ENCODE peak calls at places on chromosomes 4 and X, in nine cellular contexts. One of them, this sample, is unnamed.
A peak's percentile ranks its signal among the peaks of the same experiment; 100 is the strongest.

GRCh38 chrX:23478561-23478960 is 143.9 kb downstream of the PTCHD1 start:
- DNase-seq in fibroblast of the conjunctiva: no peak
- DNase-seq in nephron progenitor cell: no peak
- DNase-seq in colonic mucosa: no peak
- DNase-seq in A172: no peak
- DNase-seq in CD4-positive, alpha-beta T cell: no peak
- DNase-seq in coronary artery: no peak
- DNase-seq in pons: no peak
- DNase-seq in Right ventricle myocardium superior: no peak
- DNase-seq in this sample: no peak

GRCh38 chrX:51747671-51748070 is 4.4 kb downstream of the GSPT2 start:
- DNase-seq in fibroblast of the conjunctiva: no peak
- DNase-seq in nephron progenitor cell: no peak
- DNase-seq in colonic mucosa: no peak
- DNase-seq in A172: no peak
- DNase-seq in CD4-positive, alpha-beta T cell: no peak
- DNase-seq in coronary artery: no peak
- DNase-seq in pons: no peak
- DNase-seq in Right ventricle myocardium superior: no peak
- DNase-seq in this sample: no peak

GRCh38 chr4:121721700-121722099 is 24.9 kb upstream of the ANXA5 start:
- DNase-seq in fibroblast of the conjunctiva: no peak
- DNase-seq in nephron progenitor cell: no peak
- DNase-seq in colonic mucosa: no peak
- DNase-seq in A172: no peak
- DNase-seq in CD4-positive, alpha-beta T cell: no peak
- DNase-seq in coronary artery: no peak
- DNase-seq in pons: no peak
- DNase-seq in Right ventricle myocardium superior: no peak
- DNase-seq in this sample: no peak

GRCh38 chr4:116400480-116400879 is 684.9 kb downstream of the TRAM1L1 start:
- DNase-seq in fibroblast of the conjunctiva: peak; percentile 1
- DNase-seq in nephron progenitor cell: no peak
- DNase-seq in colonic mucosa: no peak
- DNase-seq in A172: peak; percentile 36
- DNase-seq in CD4-positive, alpha-beta T cell: no peak
- DNase-seq in coronary artery: no peak
- DNase-seq in pons: no peak
- DNase-seq in Right ventricle myocardium superior: no peak
- DNase-seq in this sample: no peak

GRCh38 chr4:23881674-23882337 is 8.0 kb downstream of the PPARGC1A start:
- DNase-seq in fibroblast of the conjunctiva: no peak
- DNase-seq in nephron progenitor cell: no peak
- DNase-seq in colonic mucosa: no peak
- DNase-seq in A172: no peak
- DNase-seq in CD4-positive, alpha-beta T cell: no peak
- DNase-seq in coronary artery: no peak
- DNase-seq in pons: no peak
- DNase-seq in Right ventricle myocardium superior: no peak
- DNase-seq in this sample: no peak

GRCh38 chr4:106985830-106986229 is 50.3 kb downstream of the DKK2 start:
- DNase-seq in fibroblast of the conjunctiva: no peak
- DNase-seq in nephron progenitor cell: no peak
- DNase-seq in colonic mucosa: no peak
- DNase-seq in A172: peak; percentile 18
- DNase-seq in CD4-positive, alpha-beta T cell: no peak
- DNase-seq in coronary artery: no peak
- DNase-seq in pons: no peak
- DNase-seq in Right ventricle myocardium superior: no peak
- DNase-seq in this sample: no peak

GRCh38 chr4:88765729-88766128 is 68.1 kb upstream of the NAP1L5 start:
- DNase-seq in fibroblast of the conjunctiva: peak; percentile 62
- DNase-seq in nephron progenitor cell: no peak
- DNase-seq in colonic mucosa: no peak
- DNase-seq in A172: peak; percentile 86
- DNase-seq in CD4-positive, alpha-beta T cell: no peak
- DNase-seq in coronary artery: no peak
- DNase-seq in pons: no peak
- DNase-seq in Right ventricle myocardium superior: peak; percentile 73
- DNase-seq in this sample: peak; percentile 69

GRCh38 chr4:32472918-32473317 is 1752.7 kb downstream of the PCDH7 start:
- DNase-seq in fibroblast of the conjunctiva: no peak
- DNase-seq in nephron progenitor cell: no peak
- DNase-seq in colonic mucosa: no peak
- DNase-seq in A172: no peak
- DNase-seq in CD4-positive, alpha-beta T cell: no peak
- DNase-seq in coronary artery: no peak
- DNase-seq in pons: no peak
- DNase-seq in Right ventricle myocardium superior: no peak
- DNase-seq in this sample: no peak

GRCh38 chr4:68141852-68142251 is 12.2 kb upstream of the TMPRSS11F start:
- DNase-seq in fibroblast of the conjunctiva: no peak
- DNase-seq in nephron progenitor cell: no peak
- DNase-seq in colonic mucosa: no peak
- DNase-seq in A172: no peak
- DNase-seq in CD4-positive, alpha-beta T cell: no peak
- DNase-seq in coronary artery: no peak
- DNase-seq in pons: no peak
- DNase-seq in Right ventricle myocardium superior: no peak
- DNase-seq in this sample: no peak

GRCh38 chr4:79623125-79623905 is 215.3 kb upstream of the GK2 start:
- DNase-seq in fibroblast of the conjunctiva: no peak
- DNase-seq in nephron progenitor cell: no peak
- DNase-seq in colonic mucosa: no peak
- DNase-seq in A172: no peak
- DNase-seq in CD4-positive, alpha-beta T cell: no peak
- DNase-seq in coronary artery: no peak
- DNase-seq in pons: peak; percentile 14
- DNase-seq in Right ventricle myocardium superior: no peak
- DNase-seq in this sample: no peak

GRCh38 chr4:6957994-6958393 is 48.4 kb downstream of the TBC1D14 start:
- DNase-seq in fibroblast of the conjunctiva: no peak
- DNase-seq in nephron progenitor cell: no peak
- DNase-seq in colonic mucosa: peak; percentile 19
- DNase-seq in A172: no peak
- DNase-seq in CD4-positive, alpha-beta T cell: no peak
- DNase-seq in coronary artery: no peak
- DNase-seq in pons: no peak
- DNase-seq in Right ventricle myocardium superior: no peak
- DNase-seq in this sample: no peak

GRCh38 chr4:137471461-137471860 is 60.8 kb downstream of the PCDH18 start:
- DNase-seq in fibroblast of the conjunctiva: no peak
- DNase-seq in nephron progenitor cell: no peak
- DNase-seq in colonic mucosa: no peak
- DNase-seq in A172: no peak
- DNase-seq in CD4-positive, alpha-beta T cell: no peak
- DNase-seq in coronary artery: no peak
- DNase-seq in pons: no peak
- DNase-seq in Right ventricle myocardium superior: no peak
- DNase-seq in this sample: no peak

GRCh38 chr4:114684462-114684861 is 85.9 kb downstream of the UGT8 start:
- DNase-seq in fibroblast of the conjunctiva: no peak
- DNase-seq in nephron progenitor cell: no peak
- DNase-seq in colonic mucosa: no peak
- DNase-seq in A172: no peak
- DNase-seq in CD4-positive, alpha-beta T cell: no peak
- DNase-seq in coronary artery: no peak
- DNase-seq in pons: no peak
- DNase-seq in Right ventricle myocardium superior: no peak
- DNase-seq in this sample: no peak

GRCh38 chrX:44431206-44431605 is 87.7 kb upstream of the EFHC2 start:
- DNase-seq in fibroblast of the conjunctiva: no peak
- DNase-seq in nephron progenitor cell: no peak
- DNase-seq in colonic mucosa: no peak
- DNase-seq in A172: peak; percentile 32
- DNase-seq in CD4-positive, alpha-beta T cell: no peak
- DNase-seq in coronary artery: no peak
- DNase-seq in pons: no peak
- DNase-seq in Right ventricle myocardium superior: no peak
- DNase-seq in this sample: peak; percentile 1

GRCh38 chr4:123452585-123452984 is 56.0 kb downstream of the SPRY1 start:
- DNase-seq in fibroblast of the conjunctiva: peak; percentile 39
- DNase-seq in nephron progenitor cell: no peak
- DNase-seq in colonic mucosa: peak; percentile 59
- DNase-seq in A172: peak; percentile 90
- DNase-seq in CD4-positive, alpha-beta T cell: no peak
- DNase-seq in coronary artery: no peak
- DNase-seq in pons: peak; percentile 92
- DNase-seq in Right ventricle myocardium superior: no peak
- DNase-seq in this sample: peak; percentile 31

GRCh38 chr4:73092868-73093267 is 23.4 kb upstream of the COX18 start:
- DNase-seq in fibroblast of the conjunctiva: no peak
- DNase-seq in nephron progenitor cell: no peak
- DNase-seq in colonic mucosa: no peak
- DNase-seq in A172: no peak
- DNase-seq in CD4-positive, alpha-beta T cell: no peak
- DNase-seq in coronary artery: no peak
- DNase-seq in pons: no peak
- DNase-seq in Right ventricle myocardium superior: no peak
- DNase-seq in this sample: no peak

GRCh38 chr4:142226014-142226413 is 589.6 kb downstream of the IL15 start:
- DNase-seq in fibroblast of the conjunctiva: no peak
- DNase-seq in nephron progenitor cell: no peak
- DNase-seq in colonic mucosa: no peak
- DNase-seq in A172: no peak
- DNase-seq in CD4-positive, alpha-beta T cell: no peak
- DNase-seq in coronary artery: no peak
- DNase-seq in pons: no peak
- DNase-seq in Right ventricle myocardium superior: no peak
- DNase-seq in this sample: no peak

GRCh38 chr4:38990241-38990640 is 42.0 kb downstream of the TMEM156 start:
- DNase-seq in fibroblast of the conjunctiva: no peak
- DNase-seq in nephron progenitor cell: no peak
- DNase-seq in colonic mucosa: no peak
- DNase-seq in A172: no peak
- DNase-seq in CD4-positive, alpha-beta T cell: no peak
- DNase-seq in coronary artery: no peak
- DNase-seq in pons: no peak
- DNase-seq in Right ventricle myocardium superior: no peak
- DNase-seq in this sample: no peak

GRCh38 chr4:8610858-8611610 is 18.5 kb downstream of the CPZ start:
- DNase-seq in fibroblast of the conjunctiva: no peak
- DNase-seq in nephron progenitor cell: no peak
- DNase-seq in colonic mucosa: no peak
- DNase-seq in A172: no peak
- DNase-seq in CD4-positive, alpha-beta T cell: no peak
- DNase-seq in coronary artery: no peak
- DNase-seq in pons: no peak
- DNase-seq in Right ventricle myocardium superior: no peak
- DNase-seq in this sample: no peak

GRCh38 chr4:105637409-105638258 is 70.9 kb downstream of the INTS12 start:
- DNase-seq in fibroblast of the conjunctiva: no peak
- DNase-seq in nephron progenitor cell: no peak
- DNase-seq in colonic mucosa: peak; percentile 70
- DNase-seq in A172: no peak
- DNase-seq in CD4-positive, alpha-beta T cell: peak; percentile 2
- DNase-seq in coronary artery: no peak
- DNase-seq in pons: peak; percentile 84
- DNase-seq in Right ventricle myocardium superior: peak; percentile 83
- DNase-seq in this sample: no peak

GRCh38 chr4:159227984-159228383 is 125.1 kb downstream of the RAPGEF2 start:
- DNase-seq in fibroblast of the conjunctiva: peak; percentile 63
- DNase-seq in nephron progenitor cell: peak; percentile 34
- DNase-seq in colonic mucosa: peak; percentile 59
- DNase-seq in A172: peak; percentile 73
- DNase-seq in CD4-positive, alpha-beta T cell: no peak
- DNase-seq in coronary artery: peak; percentile 79
- DNase-seq in pons: peak; percentile 77
- DNase-seq in Right ventricle myocardium superior: peak; percentile 83
- DNase-seq in this sample: peak; percentile 29

This sample was measured in HS-27A.